ENCODE peak calls at places on chromosomes 4 and X, in four cellular contexts. I, R, V and O are unnamed samples.

GRCh38 chr4:56861365-56861764 is 39.9 kb upstream of the SPINK2 start:
- DNase-seq in I (no peak), R (no peak), V (no peak), O (no peak)

GRCh38 chr4:14072506-14072905 is 445.0 kb upstream of the BOD1L1 start:
- DNase-seq in I (no peak), R (no peak), V (no peak), O (no peak)

GRCh38 chr4:476501-476900 is 22.5 kb downstream of the ZNF721 start:
- DNase-seq in I (no peak), R (no peak), V (no peak), O (no peak)

GRCh38 chr4:167234388-167234881 is at the start of gene SPOCK3:
- DNase-seq in I (peak; percentile 52), R (no peak), V (peak; percentile 22), O (no peak)

GRCh38 chr4:148634476-148634875 is 192.3 kb upstream of the NR3C2 start:
- DNase-seq in I (no peak), R (no peak), V (no peak), O (no peak)

GRCh38 chr4:142377345-142378091 is 468.6 kb downstream of the INPP4B start:
- DNase-seq in I (no peak), R (no peak), V (no peak), O (no peak)

GRCh38 chr4:44447563-44448504 is 775 bp downstream of the KCTD8 start:
- DNase-seq in I (peak; percentile 53), R (peak; percentile 23), V (no peak), O (peak; percentile 83)

GRCh38 chrX:147476008-147476407 is 435.7 kb upstream of the FMR1 start:
- DNase-seq in I (no peak), R (no peak), V (no peak), O (no peak)

GRCh38 chr4:163948920-163949455 is 454.5 kb downstream of the TMA16 start:
- DNase-seq in I (no peak), R (no peak), V (no peak), O (no peak)

GRCh38 chr4:159107203-159107921 is 4.5 kb downstream of the RAPGEF2 start:
- DNase-seq in I (no peak), R (no peak), V (no peak), O (no peak)

GRCh38 chrX:115499112-115499805 is 61.7 kb upstream of the PLS3 start:
- DNase-seq in I (no peak), R (no peak), V (no peak), O (no peak)

GRCh38 chr4:70863099-70863790 is 23.6 kb upstream of the GRSF1 start:
- DNase-seq in I (no peak), R (no peak), V (no peak), O (no peak)

GRCh38 chr4:174461438-174462106 is 60.7 kb downstream of the HPGD start:
- DNase-seq in I (no peak), R (no peak), V (peak; percentile 40), O (no peak)

GRCh38 chr4:163395055-163395454 is 51.4 kb downstream of the NPY5R start:
- DNase-seq in I (no peak), R (no peak), V (no peak), O (no peak)

GRCh38 chr4:182105416-182105815 is 137.8 kb upstream of the TENM3 start:
- DNase-seq in I (no peak), R (no peak), V (no peak), O (no peak)

GRCh38 chr4:121726642-121727268 is 30.0 kb upstream of the ANXA5 start:
- DNase-seq in I (no peak), R (no peak), V (peak; percentile 29), O (no peak)

GRCh38 chr4:826508-827208 is 729 bp upstream of the CPLX1 start:
- DNase-seq in I (peak; percentile 44), R (no peak), V (no peak), O (no peak)

GRCh38 chrX:42398967-42399631 is 378.9 kb downstream of the PPP1R2C start:
- DNase-seq in I (no peak), R (no peak), V (no peak), O (no peak)

DNA sequence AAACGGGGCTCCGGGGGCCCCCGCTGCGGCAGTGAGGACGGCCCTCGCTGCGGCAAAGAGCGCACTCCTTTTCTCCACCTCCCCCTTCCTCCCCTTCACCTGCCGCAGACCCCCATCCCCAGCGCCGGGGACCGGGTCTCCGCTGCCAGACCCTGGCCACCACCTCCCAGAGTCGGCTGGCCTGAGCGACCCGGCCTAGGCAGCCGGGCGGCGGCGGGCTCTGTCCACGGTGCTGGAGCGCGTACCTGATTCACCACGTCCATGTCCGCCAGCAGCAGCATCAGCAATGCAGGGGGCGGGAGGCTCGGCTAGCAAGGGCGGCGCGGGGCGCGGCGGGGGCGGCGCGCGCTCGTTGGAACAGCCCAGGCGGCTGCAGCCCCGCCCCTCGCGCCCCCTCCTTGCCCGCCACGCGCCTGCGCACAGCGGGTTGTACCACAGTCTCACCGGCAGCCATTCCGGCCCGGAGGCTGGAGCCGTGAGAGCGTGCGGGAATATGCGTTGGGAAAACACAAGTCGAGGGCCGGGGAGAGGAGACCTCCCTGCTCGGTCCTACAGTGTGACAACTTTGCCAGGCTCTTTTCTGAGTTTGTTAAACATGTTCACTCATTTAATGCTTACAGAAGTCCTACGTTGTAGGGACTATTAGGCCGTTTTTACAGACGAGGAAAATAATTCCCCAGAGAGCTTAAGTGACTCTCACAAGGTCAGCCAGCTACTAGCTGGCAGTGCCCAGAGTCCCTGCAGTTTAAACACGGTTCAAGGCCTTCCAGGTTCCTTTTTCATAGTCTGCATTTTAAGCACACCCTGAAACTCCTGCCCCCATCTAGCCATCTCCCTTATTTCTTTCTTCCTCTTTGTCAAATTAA is at the start of gene SYP:
- DNase-seq in I (peak; percentile 88), R (peak; percentile 86), V (peak; percentile 81), O (peak; percentile 97)
- TF ChIP-seq POLR2A in I (peak; percentile 22), R (peak; percentile 67), V (peak; percentile 90), O (no peak)

GRCh38 chr4:76984127-76984526 is 34.6 kb downstream of the SEPTIN11 start:
- DNase-seq in I (no peak), R (no peak), V (no peak), O (no peak)
- H3K4me3 ChIP-seq in I (no peak overlapping the region), R (no peak overlapping the region), V (no peak overlapping the region), O (no peak overlapping the region)

GRCh38 chr4:36285784-36286480 is 4.5 kb downstream of the DTHD1 start:
- DNase-seq in I (no peak), R (no peak), V (no peak), O (no peak)
- TF ChIP-seq CTCF in I (no peak), R (no peak), V (no peak), O (no peak)

DNA sequence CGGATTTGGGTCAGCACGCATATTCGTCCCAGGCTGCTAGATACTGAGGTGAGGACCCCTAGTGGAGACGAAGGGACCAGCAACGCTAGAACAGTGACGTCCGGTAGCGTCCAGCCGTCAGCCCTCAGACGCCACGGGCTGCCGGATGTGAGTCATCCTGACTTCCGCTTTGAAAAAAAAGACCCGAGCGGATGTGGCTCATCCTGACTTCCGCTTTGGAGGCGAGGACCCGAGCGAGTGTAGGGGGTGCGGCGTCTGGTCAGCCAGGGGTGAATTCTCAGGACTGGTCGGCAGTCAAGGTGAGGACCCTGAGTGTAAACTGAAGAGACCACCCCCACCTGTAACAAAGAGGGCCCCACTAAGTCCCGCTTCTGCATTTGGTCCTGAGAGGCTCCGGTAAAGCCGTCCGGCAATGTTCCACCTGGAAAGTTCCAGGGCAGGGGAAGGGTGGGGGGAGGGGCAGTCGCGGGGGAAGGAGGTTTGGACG is at the start of gene MAGEB2:
- DNase-seq in I (no peak), R (no peak), V (no peak), O (no peak)
- TF ChIP-seq POLR2A in I (no peak), R (no peak), V (no peak), O (no peak)

DNA sequence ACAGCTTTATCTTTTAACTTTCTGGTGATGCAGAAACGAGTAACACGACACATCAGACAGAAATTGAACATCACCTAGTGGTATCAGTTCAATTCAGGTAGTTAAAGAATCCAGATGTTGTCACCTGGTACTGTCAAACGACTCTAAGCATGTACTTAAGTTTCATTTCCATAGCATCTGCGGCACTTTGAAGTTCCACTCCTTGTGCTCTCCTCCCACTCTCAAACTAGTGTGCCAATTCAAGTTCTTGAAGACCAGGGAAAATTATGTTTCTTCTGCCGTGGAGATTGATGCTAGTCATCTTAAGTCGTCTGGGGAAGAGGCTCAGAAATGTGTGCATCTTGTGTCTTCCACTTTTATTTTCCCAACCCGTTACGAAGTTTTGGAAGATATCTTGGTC is 868 bp downstream of the COL4A6 start:
- DNase-seq in I (no peak), R (no peak), V (no peak), O (no peak)
- H3K4me3 ChIP-seq in I (peak overlapping the region; percentile 54), R (peak overlapping the region; percentile 50), V (peak overlapping the region; percentile 90), O (no peak overlapping the region)

GRCh38 chrX:19535481-19535880 is 20.2 kb upstream of the MAP3K15 start:
- DNase-seq in I (no peak), R (no peak), V (peak; percentile 42), O (no peak)
- TF ChIP-seq CTCF in I (no peak), R (no peak), V (peak; percentile 48), O (no peak)

DNA sequence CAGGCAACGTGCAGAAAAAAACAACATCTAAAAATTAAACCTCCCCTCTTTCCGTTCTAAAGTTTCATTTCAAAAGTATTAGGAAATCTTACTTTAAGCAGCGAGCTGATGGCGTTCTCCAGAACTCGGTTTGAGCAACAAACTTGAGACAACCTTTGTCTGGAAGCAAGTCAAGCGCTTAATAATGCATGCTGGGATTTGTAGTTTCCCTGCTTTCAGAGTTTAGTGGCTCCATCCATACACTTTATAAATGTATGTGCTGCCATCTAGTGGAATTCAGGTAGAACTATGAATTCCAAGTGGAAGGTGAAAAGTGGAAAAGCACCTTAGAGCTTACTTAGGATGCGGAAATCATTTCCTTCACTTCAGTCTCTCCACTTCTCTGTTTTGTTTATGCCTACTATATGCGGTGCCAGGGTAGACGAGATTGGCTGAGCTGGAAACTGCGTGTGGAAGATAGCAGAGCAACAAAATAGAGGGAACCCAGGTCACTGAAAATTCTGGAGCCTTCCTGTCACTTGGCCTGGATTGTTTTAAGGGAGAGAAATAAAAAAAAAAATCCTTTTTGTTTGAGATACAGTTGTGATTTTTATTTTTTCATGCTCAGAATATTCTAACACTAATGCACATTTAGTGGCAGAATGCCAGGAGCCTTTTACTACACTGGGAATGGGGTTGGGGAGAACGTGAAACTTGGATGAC is at the start of gene BDH2:
- DNase-seq in I (no peak), R (peak; percentile 41), V (peak; percentile 75), O (peak; percentile 74)
- TF ChIP-seq POLR2A in I (no peak), R (peak; percentile 49), V (no peak), O (no peak)

DNA sequence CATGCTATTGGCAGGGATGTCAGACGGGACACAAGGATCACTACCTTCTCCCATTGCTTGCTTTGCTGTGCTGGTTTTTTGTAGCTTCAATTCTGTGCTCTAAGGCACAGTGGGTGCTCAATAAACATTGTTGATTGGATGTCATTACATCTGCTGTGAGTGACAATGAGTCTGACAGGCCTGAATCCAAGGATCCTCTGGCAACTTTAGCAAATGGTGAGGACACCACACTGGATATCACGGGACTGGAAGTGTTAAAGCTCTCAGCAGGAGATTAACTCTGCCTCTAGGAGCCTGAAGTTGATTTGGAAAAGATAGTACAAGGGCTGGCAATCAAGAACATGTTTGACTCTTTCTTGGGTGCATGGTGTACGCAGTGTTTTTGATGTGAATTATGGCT is 218.0 kb downstream of the ARAP2 start:
- DNase-seq in I (no peak), R (no peak), V (no peak), O (no peak)
- H3K4me3 ChIP-seq in I (no peak overlapping the region), R (no peak overlapping the region), V (no peak overlapping the region), O (no peak overlapping the region)

DNA sequence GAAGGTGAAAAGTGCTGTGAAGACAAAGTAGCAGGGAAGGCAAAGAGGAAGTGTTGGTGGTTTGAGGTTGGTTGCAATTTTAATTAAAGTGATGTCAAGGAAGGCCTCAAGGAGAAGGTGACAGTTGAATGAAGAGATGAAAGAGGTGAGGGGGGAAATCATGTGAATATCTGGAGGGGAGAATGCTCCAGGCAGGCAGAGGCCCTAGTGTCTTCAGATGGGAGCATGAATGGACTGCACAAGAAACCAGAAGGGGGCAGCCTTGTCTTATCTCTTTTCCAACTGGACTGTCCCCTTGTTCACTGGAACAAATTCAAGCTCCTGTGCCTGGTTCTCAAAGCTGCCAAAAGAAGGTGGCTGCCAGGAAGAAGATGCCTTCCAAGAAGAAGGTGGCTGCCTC is 68.4 kb downstream of the MAOB start:
- DNase-seq in I (no peak), R (no peak), V (no peak), O (no peak)
- TF ChIP-seq CTCF in I (no peak), R (no peak), V (no peak), O (no peak)